ENCODE peak calls at places on chromosomes 7 and 10, in seven cellular contexts. K, P, O, X, L, Z and U are unnamed samples.

GRCh38 chr7:45111298-45112223 is at the start of gene TBRG4:
- DNase-seq in K (peak; percentile 98), P (peak; percentile 90), O (peak; percentile 90), X (peak; percentile 98), L (peak; percentile 82), Z (peak; percentile 91), U (peak; percentile 89)

GRCh38 chr10:43802988-43803696 is 154.5 kb upstream of the ZNF32 start:
- DNase-seq in K (no peak), P (no peak), O (no peak), X (no peak), L (no peak), Z (no peak), U (no peak)

GRCh38 chr10:93313798-93314197 is 168.3 kb downstream of the MYOF start:
- DNase-seq in K (no peak), P (no peak), O (no peak), X (no peak), L (no peak), Z (no peak), U (no peak)

GRCh38 chr7:119572541-119572940 is 700.4 kb upstream of the KCND2 start:
- DNase-seq in K (no peak), P (no peak), O (no peak), X (no peak), L (no peak), Z (no peak), U (no peak)

GRCh38 chr7:67918158-67918557 is 921.5 kb downstream of the TYW1 start:
- DNase-seq in K (no peak), P (no peak), O (no peak), X (no peak), L (no peak), Z (no peak), U (no peak)

GRCh38 chr10:114087655-114088054 is 44.0 kb downstream of the ADRB1 start:
- DNase-seq in K (no peak), P (no peak), O (no peak), X (no peak), L (no peak), Z (no peak), U (no peak)

GRCh38 chr7:124536156-124536762 is 229.3 kb downstream of the GPR37 start:
- DNase-seq in K (no peak), P (no peak), O (no peak), X (no peak), L (no peak), Z (no peak), U (no peak)

GRCh38 chr7:33918401-33919120 is 13.2 kb downstream of the BMPER start:
- DNase-seq in K (no peak), P (no peak), O (no peak), X (no peak), L (no peak), Z (no peak), U (no peak)

GRCh38 chr10:81251457-81252115 is 623.4 kb upstream of the NRG3 start:
- DNase-seq in K (peak; percentile 61), P (no peak), O (no peak), X (no peak), L (no peak), Z (no peak), U (no peak)

GRCh38 chr10:132697568-132698200 is 88.3 kb downstream of the NKX6-2 start:
- DNase-seq in K (no peak), P (no peak), O (no peak), X (no peak), L (no peak), Z (no peak), U (no peak)

GRCh38 chr7:152883858-152884257 is 124.3 kb downstream of the ACTR3B start:
- DNase-seq in K (no peak), P (no peak), O (no peak), X (no peak), L (no peak), Z (no peak), U (no peak)

GRCh38 chr7:96244992-96245292 is 77.0 kb downstream of the SLC25A13 start:
- DNase-seq in K (no peak), P (peak; percentile 11), O (no peak), X (no peak), L (no peak), Z (no peak), U (no peak)

GRCh38 chr7:96250776-96251361 is 71.0 kb downstream of the SLC25A13 start:
- DNase-seq in K (no peak), P (no peak), O (no peak), X (no peak), L (no peak), Z (no peak), U (no peak)

GRCh38 chr7:96244244-96244991 is 77.5 kb downstream of the SLC25A13 start:
- DNase-seq in K (no peak), P (no peak), O (no peak), X (no peak), L (no peak), Z (no peak), U (no peak)

GRCh38 chr7:96246972-96247371 is 74.9 kb downstream of the SLC25A13 start:
- DNase-seq in K (no peak), P (no peak), O (no peak), X (no peak), L (no peak), Z (no peak), U (no peak)

DNA sequence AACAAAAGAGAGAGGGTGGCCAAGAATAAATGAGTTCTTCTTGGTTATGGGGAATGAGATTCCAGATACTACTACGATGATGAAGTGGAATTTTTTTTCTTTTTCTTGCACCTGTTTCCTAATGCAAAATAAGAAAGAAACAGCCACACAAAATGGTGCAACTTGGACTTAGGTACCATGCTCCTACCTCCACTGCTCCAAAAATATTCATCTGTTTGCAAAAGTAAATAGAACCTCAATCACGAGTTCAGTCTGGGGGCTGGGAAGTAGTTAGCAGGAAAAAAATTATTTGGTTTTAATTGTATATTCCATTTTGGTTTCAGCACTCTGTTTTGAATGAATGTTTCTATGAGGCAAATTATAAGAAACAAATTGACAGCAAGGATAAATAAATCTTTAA is 73.5 kb downstream of the SLC25A13 start:
- DNase-seq in K (no peak), P (no peak), O (no peak), X (no peak), L (no peak), Z (no peak), U (no peak)
- TF ChIP-seq CTCF in K (no peak), P (no peak), O (no peak), X (no peak), L (no peak), Z (no peak), U (no peak)

GRCh38 chr10:130335336-130335735 is 199.1 kb downstream of the GLRX3 start:
- DNase-seq in K (no peak), P (no peak), O (no peak), X (no peak), L (no peak), Z (no peak), U (no peak)

GRCh38 chr10:130337305-130337640 is 201.1 kb downstream of the GLRX3 start:
- DNase-seq in K (no peak), P (peak; percentile 45), O (no peak), X (no peak), L (no peak), Z (no peak), U (no peak)

GRCh38 chr10:130337696-130338587 is 201.8 kb downstream of the GLRX3 start:
- DNase-seq in K (no peak), P (peak; percentile 47), O (no peak), X (no peak), L (no peak), Z (no peak), U (no peak)

GRCh38 chr10:130338588-130339070 is 202.4 kb downstream of the GLRX3 start:
- DNase-seq in K (no peak), P (no peak), O (no peak), X (no peak), L (no peak), Z (no peak), U (no peak)

DNA sequence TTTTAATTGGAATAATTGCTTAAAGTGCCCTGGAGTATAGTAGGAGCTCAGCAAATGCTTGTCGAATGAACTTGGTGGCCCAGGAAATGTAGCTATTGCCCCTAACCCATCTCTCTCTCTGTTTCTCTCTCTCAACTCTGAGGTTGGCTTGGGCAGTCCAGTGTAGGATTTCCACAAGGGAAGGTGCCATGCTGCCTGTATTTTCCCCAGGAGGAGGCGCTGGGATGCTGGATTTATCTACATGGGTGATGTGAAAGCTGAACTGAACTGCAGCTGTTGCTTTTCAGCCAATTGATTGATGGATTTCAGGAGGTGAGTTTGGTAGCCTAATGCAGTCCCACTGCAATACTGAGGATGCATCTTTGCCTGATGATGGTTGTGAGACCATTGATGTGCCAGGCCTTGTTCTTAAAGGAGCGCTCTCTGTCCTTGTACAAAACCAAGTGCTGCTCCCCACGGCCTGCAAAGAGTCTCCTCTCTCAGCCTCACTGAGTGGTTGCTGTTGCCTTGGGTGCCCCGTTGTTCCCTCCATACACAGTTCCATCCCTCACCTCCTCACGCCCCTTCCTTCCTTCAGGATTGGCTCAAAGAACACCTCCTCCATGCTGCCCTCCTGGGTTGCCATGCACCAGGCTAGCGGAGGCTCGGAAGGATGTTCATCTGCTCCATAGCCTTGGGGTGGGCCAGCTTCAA is 200.6 kb downstream of the GLRX3 start:
- DNase-seq in K (no peak), P (no peak), O (no peak), X (peak; percentile 65), L (no peak), Z (no peak), U (no peak)
- TF ChIP-seq CTCF in K (no peak), P (no peak), O (no peak), X (peak; percentile 60), L (peak; percentile 48), Z (no peak), U (no peak)

DNA sequence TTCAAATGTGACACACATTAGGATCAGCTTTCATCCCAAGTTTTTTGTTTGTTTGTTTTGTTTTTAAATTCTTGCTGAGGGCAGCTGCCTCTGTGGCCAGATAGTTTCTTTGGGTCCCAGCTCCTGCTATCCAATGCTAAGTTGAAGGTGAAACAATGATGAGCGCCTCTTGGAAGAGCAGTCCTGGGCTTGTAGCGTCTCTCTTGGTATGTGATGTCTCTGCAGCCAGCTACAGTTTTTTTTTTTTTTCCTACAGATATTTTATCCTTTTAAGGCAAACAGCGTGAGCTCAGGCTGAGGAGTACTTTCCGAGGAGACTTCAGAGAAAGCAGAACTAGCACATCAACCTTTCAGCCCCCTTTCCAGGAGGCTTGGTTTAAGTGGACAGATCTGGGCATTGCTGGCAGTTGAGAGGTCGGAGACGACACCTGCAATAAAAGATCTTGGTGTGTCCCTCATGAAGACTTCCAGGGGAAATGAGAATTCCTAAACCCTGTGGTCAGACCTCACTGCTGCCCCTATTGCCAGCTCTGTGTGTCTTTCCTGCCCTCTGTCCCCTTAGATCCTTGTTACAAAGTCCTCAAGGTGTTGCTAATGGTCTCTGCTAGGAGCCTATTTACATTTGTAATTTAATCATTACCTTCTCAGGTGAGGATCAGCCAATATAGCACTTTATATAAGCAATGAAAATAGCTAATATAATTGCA is 9.1 kb downstream of the PRKG1 start:
- DNase-seq in K (no peak), P (no peak), O (no peak), X (peak; percentile 36), L (no peak), Z (no peak), U (no peak)
- TF ChIP-seq CTCF in K (no peak), P (no peak), O (no peak), X (peak; percentile 33), L (peak; percentile 23), Z (no peak), U (no peak)

GRCh38 chr7:134686782-134687181 is 40.1 kb downstream of the BPGM start:
- DNase-seq in K (no peak), P (no peak), O (peak; percentile 50), X (no peak), L (no peak), Z (no peak), U (no peak)
- TF ChIP-seq CTCF in K (peak; percentile 32), P (no peak), O (peak; percentile 62), X (peak; percentile 22), L (peak; percentile 19), Z (peak; percentile 16), U (no peak)

GRCh38 chr10:71522438-71523144 is 125.9 kb downstream of the CDH23 start:
- DNase-seq in K (no peak), P (no peak), O (no peak), X (peak; percentile 44), L (no peak), Z (no peak), U (no peak)
- TF ChIP-seq CTCF in K (no peak), P (no peak), O (no peak), X (peak; percentile 35), L (peak; percentile 42), Z (no peak), U (no peak)